ENCODE peak calls at places on chromosomes 11 and 22, in seven cellular contexts. Q, F, O, L, B, S and Z are unnamed samples.
A peak's percentile ranks its signal among the peaks of the same experiment; 100 is the strongest.

GRCh38 chr22:50726643-50727340 is 11.2 kb upstream of the ACR start:
- DNase-seq in Q (no peak), F (no peak), O (no peak), L (no peak), B (no peak), S (no peak), Z (no peak)

GRCh38 chr22:22168190-22168940 is 76.2 kb upstream of the VPREB1 start:
- DNase-seq in Q (no peak), F (no peak), O (no peak), L (peak; percentile 66), B (peak; percentile 11), S (peak; percentile 60), Z (peak; percentile 45)

GRCh38 chr22:33477131-33478111 is 419.2 kb upstream of the SYN3 start:
- DNase-seq in Q (no peak), F (no peak), O (no peak), L (no peak), B (no peak), S (no peak), Z (no peak)

GRCh38 chr22:20868225-20868944 is 9.6 kb downstream of the SNAP29 start:
- DNase-seq in Q (no peak), F (no peak), O (no peak), L (no peak), B (no peak), S (no peak), Z (no peak)

GRCh38 chr11:115330693-115331482 is 173.3 kb downstream of the CADM1 start:
- DNase-seq in Q (no peak), F (no peak), O (no peak), L (no peak), B (no peak), S (no peak), Z (no peak)

GRCh38 chr11:61967924-61968757 is 707 bp upstream of the FTH1 start:
- DNase-seq in Q (no peak), F (peak; percentile 42), O (no peak), L (peak; percentile 34), B (no peak), S (peak; percentile 70), Z (no peak)

GRCh38 chr22:46631113-46631512 is 10.9 kb downstream of the GRAMD4 start:
- DNase-seq in Q (no peak), F (no peak), O (no peak), L (no peak), B (no peak), S (no peak), Z (no peak)

GRCh38 chr11:3972431-3972830 is 117.0 kb downstream of the STIM1 start:
- DNase-seq in Q (no peak), F (no peak), O (no peak), L (no peak), B (no peak), S (no peak), Z (no peak)

GRCh38 chr22:19886605-19887250 is 32.1 kb upstream of the GNB1L start:
- DNase-seq in Q (peak; percentile 12), F (peak; percentile 4), O (peak; percentile 89), L (peak; percentile 37), B (no peak), S (no peak), Z (peak; percentile 3)

GRCh38 chr22:44625981-44626687 is 75.9 kb upstream of the PRR5 start:
- DNase-seq in Q (peak; percentile 69), F (peak; percentile 55), O (no peak), L (peak; percentile 63), B (peak; percentile 46), S (peak; percentile 89), Z (peak; percentile 72)

GRCh38 chr22:47567741-47568140 is 805.3 kb downstream of the TBC1D22A start:
- DNase-seq in Q (no peak), F (no peak), O (no peak), L (no peak), B (no peak), S (no peak), Z (no peak)

GRCh38 chr11:76598426-76598839 is 72.1 kb downstream of the LRRC32 start:
- DNase-seq in Q (no peak), F (no peak), O (peak; percentile 38), L (peak; percentile 68), B (peak; percentile 73), S (peak; percentile 78), Z (peak; percentile 69)

GRCh38 chr11:124482362-124483147 is 37.1 kb upstream of the OR8B8 start:
- DNase-seq in Q (no peak), F (peak; percentile 30), O (no peak), L (peak; percentile 48), B (no peak), S (no peak), Z (no peak)

GRCh38 chr11:44777537-44778199 is 50.9 kb downstream of the TSPAN18 start:
- DNase-seq in Q (peak; percentile 11), F (no peak), O (no peak), L (no peak), B (no peak), S (no peak), Z (no peak)

GRCh38 chr11:125167954-125168821 is 3.6 kb downstream of the PKNOX2 start:
- DNase-seq in Q (no peak), F (no peak), O (no peak), L (peak; percentile 35), B (no peak), S (no peak), Z (no peak)

GRCh38 chr11:114079406-114080072 is 20.0 kb downstream of the ZBTB16 start:
- DNase-seq in Q (no peak), F (no peak), O (no peak), L (peak; percentile 59), B (no peak), S (no peak), Z (no peak)

GRCh38 chr22:38700789-38701628 is at the start of gene JOSD1:
- DNase-seq in Q (peak; percentile 94), F (peak; percentile 73), O (peak; percentile 96), L (peak; percentile 97), B (peak; percentile 64), S (peak; percentile 97), Z (peak; percentile 94)

GRCh38 chr11:1667906-1668305 is 29.1 kb upstream of the KRTAP5-6 start:
- DNase-seq in Q (no peak), F (no peak), O (no peak), L (no peak), B (no peak), S (no peak), Z (no peak)

GRCh38 chr22:35434061-35434750 is 34.3 kb downstream of the MCM5 start:
- DNase-seq in Q (no peak), F (no peak), O (no peak), L (no peak), B (no peak), S (no peak), Z (no peak)

GRCh38 chr11:126123686-126124085 is 61.0 kb upstream of the CDON start:
- DNase-seq in Q (no peak), F (no peak), O (no peak), L (no peak), B (no peak), S (no peak), Z (no peak)

GRCh38 chr22:50269573-50270301 is 443 bp downstream of the MAPK11 start:
- DNase-seq in Q (peak; percentile 60), F (no peak), O (no peak), L (peak; percentile 45), B (no peak), S (peak; percentile 82), Z (peak; percentile 49)

GRCh38 chr11:70527429-70528045 is 129.2 kb downstream of the CTTN start:
- DNase-seq in Q (no peak), F (no peak), O (no peak), L (no peak), B (no peak), S (no peak), Z (peak; percentile 15)

GRCh38 chr11:33893711-33894401 is 2.0 kb upstream of the LMO2 start:
- DNase-seq in Q (no peak), F (no peak), O (peak; percentile 92), L (peak; percentile 71), B (no peak), S (peak; percentile 69), Z (no peak)

GRCh38 chr11:117564321-117564720 is 232.7 kb downstream of the DSCAML1 start:
- DNase-seq in Q (no peak), F (no peak), O (no peak), L (no peak), B (no peak), S (no peak), Z (no peak)
- TF ChIP-seq CTCF in Q (no peak), F (no peak), O (no peak), L (no peak), B (no peak), S (no peak), Z (no peak)

DNA sequence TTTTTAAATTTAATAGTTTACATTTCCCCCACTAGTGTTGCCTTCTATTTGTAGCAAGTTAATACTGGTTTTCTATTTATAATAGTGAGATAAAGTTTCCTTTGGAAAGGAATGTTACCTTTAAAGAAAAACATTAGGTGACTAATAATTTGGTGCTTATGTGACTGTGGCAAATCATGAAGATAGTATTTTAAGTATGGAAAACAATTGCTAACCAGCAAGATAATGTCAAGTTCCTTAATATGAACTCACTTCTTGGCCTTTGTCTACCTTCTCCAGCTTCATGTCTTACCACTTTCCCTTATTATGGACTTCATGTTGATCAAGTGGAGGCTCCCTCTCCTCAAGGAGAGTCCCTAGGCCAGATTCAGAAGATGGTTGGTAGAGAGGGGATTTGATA is 27.2 kb downstream of the ARHGEF12 start:
- DNase-seq in Q (no peak), F (no peak), O (no peak), L (no peak), B (no peak), S (no peak), Z (no peak)
- TF ChIP-seq CTCF in Q (no peak), F (no peak), O (no peak), L (no peak), B (no peak), S (no peak), Z (no peak)

GRCh38 chr11:130198964-130199363 is 39.4 kb downstream of the ST14 start:
- DNase-seq in Q (no peak), F (no peak), O (no peak), L (no peak), B (no peak), S (no peak), Z (no peak)
- TF ChIP-seq CTCF in Q (no peak), F (no peak), O (no peak), L (no peak), B (no peak), S (no peak), Z (peak; percentile 4)

GRCh38 chr11:110253525-110253924 is 42.9 kb downstream of the RDX start:
- DNase-seq in Q (no peak), F (no peak), O (no peak), L (no peak), B (no peak), S (no peak), Z (no peak)

GRCh38 chr11:110243804-110244203 is 52.6 kb downstream of the RDX start:
- DNase-seq in Q (no peak), F (no peak), O (no peak), L (no peak), B (no peak), S (no peak), Z (no peak)

GRCh38 chr11:110251837-110252236 is 44.6 kb downstream of the RDX start:
- DNase-seq in Q (no peak), F (peak; percentile 69), O (no peak), L (peak; percentile 74), B (peak; percentile 5), S (no peak), Z (no peak)

GRCh38 chr11:110250168-110250567 is 46.2 kb downstream of the RDX start:
- DNase-seq in Q (no peak), F (no peak), O (no peak), L (no peak), B (no peak), S (no peak), Z (no peak)

DNA sequence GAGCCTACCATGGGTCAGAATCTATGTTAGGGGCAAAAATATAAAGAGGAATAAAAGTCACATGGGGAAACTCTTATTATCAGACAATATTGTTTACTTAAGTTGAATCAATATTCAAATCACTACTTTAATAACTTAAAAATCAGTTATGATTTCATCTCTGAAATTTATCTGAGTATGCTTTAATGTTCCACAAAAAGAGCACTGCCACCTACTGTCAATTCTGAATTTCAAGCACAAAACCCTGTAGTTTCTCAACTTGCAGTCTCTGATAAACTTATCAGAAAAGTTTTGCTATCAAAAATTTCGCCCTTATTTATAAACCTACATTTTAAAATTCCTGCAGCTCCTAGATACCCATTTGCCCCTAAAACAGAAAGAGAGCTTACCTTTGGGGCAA is 47.3 kb downstream of the RDX start:
- DNase-seq in Q (no peak), F (no peak), O (no peak), L (peak; percentile 26), B (no peak), S (no peak), Z (no peak)
- TF ChIP-seq CTCF in Q (no peak), F (peak; percentile 17), O (no peak), L (peak; percentile 38), B (peak; percentile 45), S (peak; percentile 7), Z (peak; percentile 40)